ENCODE peak calls at places on chromosomes 12 and 14, in four cellular contexts. One of them, this sample, is unnamed.

GRCh38 chr12:5480953-5481300 is 49.0 kb downstream of the NTF3 start:
- DNase-seq in pancreas: no peak
- DNase-seq in A673: no peak
- DNase-seq in right lobe of liver: no peak
- DNase-seq in this sample: no peak

GRCh38 chr14:20775043-20775442 is 6.0 kb upstream of the RNASE6 start:
- DNase-seq in pancreas: no peak
- DNase-seq in A673: no peak
- DNase-seq in right lobe of liver: no peak
- DNase-seq in this sample: no peak

GRCh38 chr12:56931474-56931978 is 2.7 kb downstream of the SDR9C7 start:
- DNase-seq in pancreas: no peak
- DNase-seq in A673: peak; percentile 75
- DNase-seq in right lobe of liver: no peak
- DNase-seq in this sample: no peak

GRCh38 chr14:76770521-76771431 is 9.5 kb downstream of the VASH1 start:
- DNase-seq in pancreas: no peak
- DNase-seq in A673: no peak
- DNase-seq in right lobe of liver: no peak
- DNase-seq in this sample: no peak

GRCh38 chr12:48817957-48818830 is at the start of gene CACNB3:
- DNase-seq in pancreas: peak; percentile 71
- DNase-seq in A673: peak; percentile 78
- DNase-seq in right lobe of liver: peak; percentile 66
- DNase-seq in this sample: peak; percentile 76

GRCh38 chr14:76786556-76786955 is 25.3 kb downstream of the VASH1 start:
- DNase-seq in pancreas: no peak
- DNase-seq in A673: no peak
- DNase-seq in right lobe of liver: no peak
- DNase-seq in this sample: no peak

GRCh38 chr12:130367003-130367402 is 29.3 kb downstream of the PIWIL1 start:
- DNase-seq in pancreas: no peak
- DNase-seq in A673: no peak
- DNase-seq in right lobe of liver: no peak
- DNase-seq in this sample: no peak

GRCh38 chr12:99277988-99278387 is 369.6 kb upstream of the GARIN6 start:
- DNase-seq in pancreas: no peak
- DNase-seq in A673: no peak
- DNase-seq in right lobe of liver: no peak
- DNase-seq in this sample: no peak

GRCh38 chr14:24859559-24859958 is 190.4 kb downstream of the STXBP6 start:
- DNase-seq in pancreas: no peak
- DNase-seq in A673: no peak
- DNase-seq in right lobe of liver: no peak
- DNase-seq in this sample: no peak

GRCh38 chr12:111437816-111438454 is 32.2 kb downstream of the SH2B3 start:
- DNase-seq in pancreas: no peak
- DNase-seq in A673: peak; percentile 57
- DNase-seq in right lobe of liver: no peak
- DNase-seq in this sample: peak; percentile 76

GRCh38 chr14:105324871-105325270 is 10.3 kb downstream of the PACS2 start:
- DNase-seq in pancreas: peak; percentile 10
- DNase-seq in A673: no peak
- DNase-seq in right lobe of liver: peak; percentile 40
- DNase-seq in this sample: no peak

GRCh38 chr14:62409909-62410308 is 635.3 kb downstream of the KCNH5 start:
- DNase-seq in pancreas: no peak
- DNase-seq in A673: peak; percentile 22
- DNase-seq in right lobe of liver: no peak
- DNase-seq in this sample: no peak

GRCh38 chr14:61965030-61965745 is 203.0 kb downstream of the SNAPC1 start:
- DNase-seq in pancreas: no peak
- DNase-seq in A673: peak; percentile 7
- DNase-seq in right lobe of liver: no peak
- DNase-seq in this sample: no peak

GRCh38 chr12:93785262-93786010 is 108.3 kb downstream of the CRADD start:
- DNase-seq in pancreas: no peak
- DNase-seq in A673: peak; percentile 52
- DNase-seq in right lobe of liver: no peak
- DNase-seq in this sample: peak; percentile 73

GRCh38 chr12:84891106-84891838 is 21.3 kb downstream of the SLC6A15 start:
- DNase-seq in pancreas: no peak
- DNase-seq in A673: peak; percentile 45
- DNase-seq in right lobe of liver: no peak
- DNase-seq in this sample: no peak

GRCh38 chr12:52372216-52373154 is 5.2 kb upstream of the KRT85 start:
- DNase-seq in pancreas: peak; percentile 72
- DNase-seq in A673: peak; percentile 76
- DNase-seq in right lobe of liver: peak; percentile 82
- DNase-seq in this sample: peak; percentile 92

GRCh38 chr12:122533841-122534240 is 6.8 kb downstream of the KNTC1 start:
- DNase-seq in pancreas: no peak
- DNase-seq in A673: no peak
- DNase-seq in right lobe of liver: no peak
- DNase-seq in this sample: no peak

GRCh38 chr12:31362759-31363415 is 36.9 kb upstream of the SINHCAF start:
- DNase-seq in pancreas: no peak
- DNase-seq in A673: no peak
- DNase-seq in right lobe of liver: no peak
- DNase-seq in this sample: no peak

GRCh38 chr12:118498171-118498570 is 121.8 kb downstream of the SUDS3 start:
- DNase-seq in pancreas: no peak
- DNase-seq in A673: no peak
- DNase-seq in right lobe of liver: no peak
- DNase-seq in this sample: no peak

GRCh38 chr14:26204954-26205479 is 392.8 kb downstream of the NOVA1 start:
- DNase-seq in pancreas: peak; percentile 13
- DNase-seq in A673: no peak
- DNase-seq in right lobe of liver: no peak
- DNase-seq in this sample: peak; percentile 65

GRCh38 chr12:59891180-59891579 is 295.4 kb downstream of the SLC16A7 start:
- DNase-seq in pancreas: no peak
- DNase-seq in A673: no peak
- DNase-seq in right lobe of liver: no peak
- DNase-seq in this sample: no peak

GRCh38 chr14:103332143-103332919 is 1.7 kb upstream of the EIF5 start:
- DNase-seq in pancreas: no peak
- DNase-seq in A673: no peak
- DNase-seq in right lobe of liver: no peak
- DNase-seq in this sample: no peak

GRCh38 chr14:86221000-86221399 is 691.1 kb downstream of the FLRT2 start:
- DNase-seq in pancreas: no peak
- DNase-seq in A673: no peak
- DNase-seq in right lobe of liver: no peak
- DNase-seq in this sample: no peak

GRCh38 chr14:96960598-96961116 is 163.5 kb downstream of the VRK1 start:
- DNase-seq in pancreas: no peak
- DNase-seq in A673: no peak
- DNase-seq in right lobe of liver: no peak
- DNase-seq in this sample: no peak

GRCh38 chr12:131598717-131599116 is 112.2 kb upstream of the SFSWAP start:
- DNase-seq in pancreas: no peak
- DNase-seq in A673: no peak
- DNase-seq in right lobe of liver: no peak
- DNase-seq in this sample: no peak

GRCh38 chr14:89243286-89243685 is 173.7 kb downstream of the FOXN3 start:
- DNase-seq in pancreas: no peak
- DNase-seq in A673: no peak
- DNase-seq in right lobe of liver: no peak
- DNase-seq in this sample: no peak
- H3K4me1 ChIP-seq in pancreas: no peaks in the 10 kb centered on the region
- H3K4me1 ChIP-seq in A673: peaks cover 18% of the 10 kb centered on the region
- H3K4me1 ChIP-seq in right lobe of liver: peaks cover 2% of the 10 kb centered on the region
- H3K4me1 ChIP-seq in this sample: peaks cover 35% of the 10 kb centered on the region

GRCh38 chr12:68959457-68960161 is 26.6 kb upstream of the CPM start:
- DNase-seq in pancreas: no peak
- DNase-seq in A673: no peak
- DNase-seq in right lobe of liver: no peak
- DNase-seq in this sample: no peak
- H3K27ac ChIP-seq in pancreas: no peak overlapping the region
- H3K27ac ChIP-seq in A673: no peak overlapping the region
- H3K27ac ChIP-seq in right lobe of liver: no peak overlapping the region
- H3K27ac ChIP-seq in this sample: no peak overlapping the region

GRCh38 chr14:40601063-40601462 is 1005.6 kb upstream of the LRFN5 start:
- DNase-seq in pancreas: no peak
- DNase-seq in A673: no peak
- DNase-seq in right lobe of liver: no peak
- DNase-seq in this sample: no peak
- H3K9me3 ChIP-seq in pancreas: no peaks in the 10 kb centered on the region
- H3K9me3 ChIP-seq in A673: no peaks in the 10 kb centered on the region
- H3K9me3 ChIP-seq in right lobe of liver: no peaks in the 10 kb centered on the region
- H3K9me3 ChIP-seq in this sample: no peaks in the 10 kb centered on the region

GRCh38 chr12:47223848-47224213 is 144.1 kb upstream of the AMIGO2 start:
- DNase-seq in pancreas: peak; percentile 73
- DNase-seq in A673: no peak
- DNase-seq in right lobe of liver: peak; percentile 78
- DNase-seq in this sample: no peak

GRCh38 chr12:47228802-47229201 is 149.0 kb upstream of the AMIGO2 start:
- DNase-seq in pancreas: no peak
- DNase-seq in A673: no peak
- DNase-seq in right lobe of liver: no peak
- DNase-seq in this sample: no peak

GRCh38 chr12:47224563-47225133 is 144.9 kb upstream of the AMIGO2 start:
- DNase-seq in pancreas: no peak
- DNase-seq in A673: no peak
- DNase-seq in right lobe of liver: no peak
- DNase-seq in this sample: no peak

GRCh38 chr12:47225356-47225755 is 145.6 kb upstream of the AMIGO2 start:
- DNase-seq in pancreas: no peak
- DNase-seq in A673: no peak
- DNase-seq in right lobe of liver: no peak
- DNase-seq in this sample: no peak

GRCh38 chr12:47226199-47226598 is 146.4 kb upstream of the AMIGO2 start:
- DNase-seq in pancreas: no peak
- DNase-seq in A673: no peak
- DNase-seq in right lobe of liver: no peak
- DNase-seq in this sample: no peak
- H3K4me1 ChIP-seq in pancreas: peaks cover 13% of the 10 kb centered on the region
- H3K4me1 ChIP-seq in A673: peaks cover 38% of the 10 kb centered on the region
- H3K4me1 ChIP-seq in right lobe of liver: peaks cover 35% of the 10 kb centered on the region
- H3K4me1 ChIP-seq in this sample: peaks cover 12% of the 10 kb centered on the region

GRCh38 chr14:101963611-101964296 is 619 bp upstream of the DYNC1H1 start:
- DNase-seq in pancreas: no peak
- DNase-seq in A673: no peak
- DNase-seq in right lobe of liver: no peak
- DNase-seq in this sample: peak; percentile 59
- H3K27ac ChIP-seq in pancreas: no peak overlapping the region
- H3K27ac ChIP-seq in A673: peak overlapping the region; percentile 94
- H3K27ac ChIP-seq in right lobe of liver: no peak overlapping the region
- H3K27ac ChIP-seq in this sample: peak overlapping the region; percentile 97

DNA sequence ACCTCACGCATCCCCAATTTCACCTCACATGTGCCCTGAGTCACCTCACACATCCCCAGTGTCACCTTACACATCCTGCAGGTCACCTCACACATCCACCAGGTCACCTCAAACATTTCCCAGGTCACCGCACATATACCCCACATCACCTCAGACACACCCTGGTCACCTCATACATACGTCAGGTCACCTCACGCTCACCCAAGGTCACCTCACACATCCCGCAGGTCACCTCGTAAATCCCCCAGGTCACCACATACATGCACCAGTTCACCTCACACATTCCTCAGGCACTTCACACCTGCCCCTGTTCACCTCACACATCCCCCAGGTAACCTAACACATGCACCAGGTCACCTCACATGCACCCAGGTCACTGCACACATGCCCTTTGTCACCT is 864.0 kb downstream of the TMEM121 start:
- DNase-seq in pancreas: no peak
- DNase-seq in A673: no peak
- DNase-seq in right lobe of liver: no peak
- DNase-seq in this sample: no peak
- H3K9me3 ChIP-seq in pancreas: no peaks in the 10 kb centered on the region
- H3K9me3 ChIP-seq in A673: no peaks in the 10 kb centered on the region
- H3K9me3 ChIP-seq in right lobe of liver: no peaks in the 10 kb centered on the region
- H3K9me3 ChIP-seq in this sample: no peaks in the 10 kb centered on the region

This sample was measured in tibial artery.